ENCODE peak calls at places on chromosomes 5 and 9, in four cellular contexts. W is stomach, G is K562, K is suprapubic skin. A is an unnamed sample.
A peak's percentile ranks its signal among the peaks of the same experiment; 100 is the strongest.

GRCh38 chr5:125776656-125777055 is 646.6 kb upstream of the GRAMD2B start:
- DNase-seq in W (no peak), G (no peak), K (no peak), A (no peak)

GRCh38 chr9:105296889-105297288 is 52.4 kb downstream of the SLC44A1 start:
- DNase-seq in W (no peak), G (no peak), K (no peak), A (no peak)

GRCh38 chr5:52776116-52776515 is 11.6 kb upstream of the ITGA1 start:
- DNase-seq in W (no peak), G (no peak), K (no peak), A (no peak)

GRCh38 chr5:2172471-2172870 is 289.7 kb upstream of the IRX4 start:
- DNase-seq in W (no peak), G (no peak), K (peak; percentile 63), A (no peak)

GRCh38 chr5:138874241-138874640 is 894 bp downstream of the LRRTM2 start:
- DNase-seq in W (no peak), G (no peak), K (no peak), A (no peak)

GRCh38 chr5:68433921-68434879 is 218.6 kb downstream of the PIK3R1 start:
- DNase-seq in W (peak; percentile 85), G (peak; percentile 85), K (peak; percentile 94), A (peak; percentile 71)

GRCh38 chr5:14429614-14430013 is 152.0 kb upstream of the OTULINL start:
- DNase-seq in W (peak; percentile 29), G (no peak), K (no peak), A (no peak)

GRCh38 chr5:125190232-125191051 is 444.0 kb upstream of the ZNF608 start:
- DNase-seq in W (no peak), G (no peak), K (no peak), A (no peak)

GRCh38 chr9:77028478-77028877 is 9.0 kb downstream of the FOXB2 start:
- DNase-seq in W (no peak), G (no peak), K (no peak), A (no peak)

GRCh38 chr9:133437753-133438531 is 15.8 kb downstream of the ADAMTS13 start:
- DNase-seq in W (no peak), G (peak; percentile 63), K (no peak), A (no peak)

GRCh38 chr5:38666668-38667498 is 110.4 kb upstream of the LIFR start:
- DNase-seq in W (peak; percentile 68), G (peak; percentile 58), K (no peak), A (no peak)

GRCh38 chr5:32092938-32093812 is 80.9 kb downstream of the GOLPH3 start:
- DNase-seq in W (peak; percentile 63), G (peak; percentile 82), K (peak; percentile 13), A (peak; percentile 54)

GRCh38 chr9:18362901-18363685 is 110.9 kb upstream of the ADAMTSL1 start:
- DNase-seq in W (no peak), G (no peak), K (no peak), A (peak; percentile 10)

GRCh38 chr5:74034738-74035137 is 408.7 kb downstream of the ARHGEF28 start:
- DNase-seq in W (no peak), G (no peak), K (no peak), A (no peak)

GRCh38 chr5:14185336-14186131 is 42.4 kb downstream of the TRIO start:
- DNase-seq in W (no peak), G (no peak), K (no peak), A (no peak)

GRCh38 chr5:175079707-175080106 is 355.3 kb downstream of the MSX2 start:
- DNase-seq in W (no peak), G (no peak), K (no peak), A (no peak)

GRCh38 chr5:38099205-38100144 is 158.9 kb upstream of the EGFLAM start:
- DNase-seq in W (no peak), G (no peak), K (no peak), A (no peak)

GRCh38 chr5:106797996-106798395 is 872.7 kb downstream of the EFNA5 start:
- DNase-seq in W (no peak), G (no peak), K (no peak), A (no peak)

GRCh38 chr5:58184910-58185309 is 275.0 kb downstream of the PLK2 start:
- DNase-seq in W (no peak), G (no peak), K (no peak), A (no peak)

GRCh38 chr9:35603986-35604577 is 980 bp upstream of the TESK1 start:
- DNase-seq in W (peak; percentile 100), G (peak; percentile 96), K (peak; percentile 100), A (peak; percentile 100)

GRCh38 chr9:134455010-134455409 is 128.8 kb downstream of the RXRA start:
- DNase-seq in W (no peak), G (no peak), K (no peak), A (no peak)

GRCh38 chr5:138353550-138353893 is 1.0 kb downstream of the KDM3B start:
- DNase-seq in W (no peak), G (no peak), K (no peak), A (no peak)

GRCh38 chr5:16884595-16884994 is 51.5 kb downstream of the MYO10 start:
- DNase-seq in W (no peak), G (no peak), K (no peak), A (no peak)

GRCh38 chr5:13866792-13867191 is 77.7 kb downstream of the DNAH5 start:
- DNase-seq in W (no peak), G (peak; percentile 34), K (no peak), A (no peak)

GRCh38 chr9:107375651-107376369 is 92.7 kb downstream of the RAD23B start:
- DNase-seq in W (no peak), G (no peak), K (no peak), A (no peak)
- TF ChIP-seq POLR2AphosphoS5 in W (no peak), G (no peak), K (no peak), A (no peak)

GRCh38 chr9:97694768-97695167 is 2.4 kb downstream of the XPA start:
- DNase-seq in W (no peak), G (no peak), K (no peak), A (no peak)
- H3K4me1 ChIP-seq in W (peaks cover 27% of the 10 kb centered on the region), G (peaks cover 16% of the 10 kb centered on the region), K (peaks cover 36% of the 10 kb centered on the region), A (peaks cover 12% of the 10 kb centered on the region)

GRCh38 chr5:147455321-147455720 is 54.5 kb downstream of the DPYSL3 start:
- DNase-seq in W (no peak), G (no peak), K (no peak), A (no peak)
- TF ChIP-seq POLR2AphosphoS5 in W (peak; percentile 35), G (no peak), K (peak; percentile 83), A (peak; percentile 70)

DNA sequence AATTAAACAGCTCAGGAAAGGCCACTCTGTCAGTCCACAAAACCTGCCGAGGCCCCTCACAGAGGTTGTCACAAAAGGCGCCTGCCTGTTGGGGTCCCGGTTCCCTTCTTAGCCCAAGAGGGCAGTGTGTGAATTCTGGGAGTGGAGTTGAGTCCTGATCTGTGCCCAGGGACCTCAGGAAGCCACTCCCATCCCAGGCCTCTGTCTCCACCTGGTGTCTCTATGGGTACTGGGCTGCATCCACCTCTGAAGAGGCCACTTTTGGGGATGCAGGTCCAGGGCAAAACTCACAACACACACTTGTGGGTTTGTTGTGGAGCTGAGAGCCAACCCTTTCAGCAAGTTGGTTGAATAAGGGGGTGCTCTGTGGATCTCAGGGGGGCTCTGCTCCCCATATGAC is 74.3 kb upstream of the STXBP1 start:
- DNase-seq in W (no peak), G (peak; percentile 31), K (no peak), A (no peak)
- H3K4me1 ChIP-seq in W (peaks cover 71% of the 10 kb centered on the region), G (peaks cover 60% of the 10 kb centered on the region), K (peaks cover 76% of the 10 kb centered on the region), A (peaks cover 67% of the 10 kb centered on the region)

DNA sequence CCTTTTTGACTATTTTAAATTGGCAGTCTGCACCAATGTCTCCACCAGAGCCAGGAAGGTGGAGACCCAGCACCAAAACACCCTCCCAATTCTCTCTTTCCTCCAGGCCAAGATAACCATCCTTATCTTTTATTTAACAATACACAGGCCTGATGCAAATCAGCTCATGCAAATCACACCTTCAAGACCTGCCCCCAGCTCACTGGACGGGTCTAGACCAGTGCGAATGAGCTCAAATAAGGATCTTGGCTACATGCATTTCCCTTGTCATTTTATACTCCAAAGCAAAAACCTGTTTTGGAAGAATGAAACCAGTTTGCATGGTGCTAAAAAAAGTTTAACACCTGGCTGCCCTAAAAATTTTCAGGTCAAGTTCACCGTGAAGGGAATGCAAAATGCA is 31.9 kb upstream of the DAPK1 start:
- DNase-seq in W (no peak), G (no peak), K (no peak), A (no peak)
- TF ChIP-seq POLR2AphosphoS5 in W (no peak), G (no peak), K (no peak), A (no peak)

GRCh38 chr9:16619341-16619740 is 251.1 kb downstream of the BNC2 start:
- DNase-seq in W (no peak), G (no peak), K (no peak), A (no peak)
- H3K4me1 ChIP-seq in W (no peaks in the 10 kb centered on the region), G (no peaks in the 10 kb centered on the region), K (no peaks in the 10 kb centered on the region), A (peaks cover 7% of the 10 kb centered on the region)